ENCODE peak calls at places on chromosomes 13 and 19, in four cellular contexts. P is GM13977, G is T-cell, H is neural progenitor cell. M is an unnamed sample.

GRCh38 chr19:23249911-23250649 is at the start of gene ZNF724:
- DNase-seq in P (peak), H (peak), G (peak), M (peak)

GRCh38 chr13:99484405-99484981 is 16.8 kb upstream of the TM9SF2 start:
- DNase-seq in H (no peak), G (no peak), P (no peak), M (no peak)

GRCh38 chr19:28498404-28498976 is 714.5 kb downstream of the UQCRFS1 start:
- DNase-seq in H (no peak), P (no peak), G (no peak), M (no peak)

GRCh38 chr19:32231020-32231419 is 114.4 kb upstream of the ZNF507 start:
- DNase-seq in P (no peak), H (no peak), G (no peak), M (no peak)

GRCh38 chr13:48233886-48234488 is 981 bp downstream of the ITM2B start:
- DNase-seq in P (no peak), G (no peak), H (peak), M (no peak)

GRCh38 chr13:23330356-23330755 is 103.1 kb downstream of the SACS start:
- DNase-seq in P (no peak), G (no peak), H (no peak), M (no peak)

GRCh38 chr19:6491802-6492592 is 10.1 kb downstream of the TUBB4A start:
- DNase-seq in H (no peak), G (no peak), P (peak), M (no peak)

GRCh38 chr19:6739884-6740588 is 556 bp downstream of the TRIP10 start:
- DNase-seq in H (peak), G (no peak), P (peak), M (peak)

GRCh38 chr19:23758187-23759074 is at the start of gene ZNF681:
- DNase-seq in P (peak), H (peak), G (peak), M (peak)

GRCh38 chr13:40640845-40641458 is 25.5 kb downstream of the FOXO1 start:
- DNase-seq in P (no peak), G (no peak), H (no peak), M (no peak)

GRCh38 chr19:3279306-3279705 is 54.8 kb downstream of the CELF5 start:
- DNase-seq in P (no peak), G (no peak), H (no peak), M (no peak)